ENCODE peak calls at places on chromosomes 5 and 9, in ten cellular contexts. X is spleen, R is HepG2, C is transverse colon, B is H54, A is upper lobe of left lung, F is HCT116, T is K562, M is endothelial cell of umbilical vein, I is uterus. J is an unnamed sample.

GRCh38 chr5:139710370-139711066 is 62.4 kb downstream of the CXXC5 start:
- DNase-seq in X (peak; percentile 87), R (peak; percentile 73), C (peak; percentile 61), B (peak; percentile 65), A (no peak), F (no peak), T (peak; percentile 78), M (no peak), I (peak; percentile 56), J (peak; percentile 59)

GRCh38 chr5:108143581-108143980 is 238.3 kb downstream of the FBXL17 start:
- DNase-seq in X (no peak), R (no peak), C (no peak), B (no peak), A (no peak), F (no peak), T (no peak), M (no peak), I (no peak), J (no peak)

GRCh38 chr9:133759146-133759900 is 21.2 kb upstream of the SARDH start:
- DNase-seq in X (peak; percentile 18), R (no peak), C (no peak), B (no peak), A (no peak), F (peak; percentile 10), T (peak; percentile 13), M (no peak), I (peak; percentile 69), J (no peak)

GRCh38 chr5:89847743-89848142 is 561.8 kb downstream of the CETN3 start:
- DNase-seq in X (no peak), R (no peak), C (no peak), B (no peak), A (no peak), F (no peak), T (no peak), M (no peak), I (no peak), J (no peak)

GRCh38 chr9:119839888-119840287 is 470.7 kb upstream of the BRINP1 start:
- DNase-seq in X (no peak), R (no peak), C (no peak), B (no peak), A (no peak), F (no peak), T (no peak), M (no peak), I (no peak), J (no peak)

GRCh38 chr9:96450613-96451544 is 910 bp downstream of the HABP4 start:
- DNase-seq in X (peak; percentile 84), R (peak; percentile 25), C (peak; percentile 53), B (peak; percentile 70), A (peak; percentile 37), F (no peak), T (no peak), M (peak; percentile 14), I (peak; percentile 19), J (peak; percentile 49)

GRCh38 chr5:109739741-109740140 is 50.0 kb downstream of the MAN2A1 start:
- DNase-seq in X (no peak), R (no peak), C (no peak), B (no peak), A (no peak), F (no peak), T (no peak), M (peak; percentile 56), I (no peak), J (no peak)

GRCh38 chr5:68161156-68161555 is 54.4 kb upstream of the PIK3R1 start:
- DNase-seq in X (no peak), R (no peak), C (no peak), B (no peak), A (no peak), F (no peak), T (no peak), M (no peak), I (no peak), J (no peak)

GRCh38 chr9:125429476-125430160 is 168.0 kb downstream of the GAPVD1 start:
- DNase-seq in X (peak; percentile 67), R (no peak), C (no peak), B (no peak), A (no peak), F (no peak), T (no peak), M (no peak), I (no peak), J (no peak)

GRCh38 chr5:84622485-84622884 is 237.8 kb upstream of the EDIL3 start:
- DNase-seq in X (no peak), R (no peak), C (no peak), B (no peak), A (no peak), F (no peak), T (no peak), M (no peak), I (no peak), J (no peak)
- TF ChIP-seq POLR2A in X (no peak), R (no peak), C (no peak), B (no peak), A (no peak), F (no peak), T (no peak), M (no peak), I (no peak), J (no peak)

DNA sequence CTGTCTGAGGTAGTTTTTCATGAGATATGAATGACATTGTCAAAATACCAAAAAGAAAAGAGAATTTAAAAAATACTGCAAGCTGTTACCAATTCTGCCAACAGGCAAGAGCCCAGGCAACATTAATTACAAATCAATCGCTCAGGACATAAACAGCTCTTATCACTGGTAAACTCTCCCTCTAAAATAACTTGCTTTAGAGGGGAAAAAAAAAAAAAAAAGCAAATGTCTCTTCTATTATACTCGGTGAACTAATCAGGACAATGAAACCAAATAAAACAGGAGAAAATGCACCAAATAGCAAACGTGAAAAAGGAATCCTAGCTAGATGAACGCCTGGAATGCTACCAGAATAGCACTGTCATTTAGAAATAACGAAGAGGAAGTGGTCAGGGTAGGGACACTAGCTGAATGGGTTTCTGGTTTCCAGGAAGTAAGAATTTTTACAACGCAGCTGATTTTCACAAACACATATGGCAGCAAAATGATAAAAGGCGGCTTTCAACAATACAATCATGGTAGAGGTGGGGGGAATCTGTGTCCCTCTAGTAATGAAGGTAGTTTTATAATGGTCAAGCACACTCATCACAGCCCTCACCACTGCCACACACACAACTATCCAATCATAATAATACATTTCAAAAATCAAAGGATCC is 94.9 kb downstream of the DENND1A start:
- DNase-seq in X (no peak), R (no peak), C (no peak), B (no peak), A (no peak), F (no peak), T (peak; percentile 75), M (peak; percentile 46), I (no peak), J (no peak)
- TF ChIP-seq POLR2A in X (no peak), R (no peak), C (no peak), B (no peak), A (no peak), F (no peak), T (peak; percentile 65), M (no peak), I (no peak), J (no peak)

DNA sequence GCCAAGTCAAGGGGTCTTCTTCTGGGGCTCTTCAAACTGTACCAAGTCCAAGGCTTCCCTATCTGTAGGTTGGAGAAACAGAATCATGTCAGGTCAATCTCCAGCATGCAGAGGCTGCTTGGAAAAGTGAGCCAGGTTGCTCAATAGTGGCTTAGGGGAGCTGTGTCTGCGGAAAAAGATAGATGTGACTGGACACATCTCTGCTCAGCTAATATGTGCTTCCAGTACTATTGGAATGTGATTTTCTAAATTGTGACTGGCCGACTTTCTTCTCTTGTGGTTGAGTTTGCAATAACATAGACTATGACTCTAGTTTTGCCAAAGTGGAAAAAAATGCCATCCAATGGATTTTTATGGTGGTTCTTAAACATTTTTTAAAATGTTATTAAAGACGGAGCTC is 136.7 kb downstream of the BOD1 start:
- DNase-seq in X (no peak), R (no peak), C (no peak), B (no peak), A (no peak), F (no peak), T (no peak), M (no peak), I (no peak), J (no peak)
- TF ChIP-seq POLR2A in X (no peak), R (no peak), C (no peak), B (no peak), A (no peak), F (no peak), T (no peak), M (no peak), I (no peak), J (no peak)

DNA sequence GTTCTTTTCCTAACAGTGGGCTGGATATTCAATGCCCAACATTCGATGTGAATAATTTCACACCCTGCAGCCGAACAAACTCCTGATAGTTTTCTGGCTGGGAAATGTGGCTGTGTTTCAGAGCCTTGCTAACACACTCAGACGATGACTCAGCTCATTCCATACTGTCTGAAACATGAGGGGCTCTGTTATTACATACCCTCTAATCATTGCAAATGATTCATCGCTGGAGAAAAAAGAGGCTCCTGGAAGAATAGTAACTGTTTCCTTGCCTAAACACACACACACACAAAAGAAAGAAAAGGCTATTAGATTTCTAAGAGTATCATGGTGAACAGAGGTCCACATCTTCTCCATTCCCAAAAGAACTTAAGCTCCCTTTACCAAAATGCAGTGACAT is 75.7 kb downstream of the OXCT1 start:
- DNase-seq in X (no peak), R (peak; percentile 3), C (no peak), B (peak; percentile 15), A (no peak), F (peak; percentile 19), T (peak; percentile 16), M (peak; percentile 95), I (no peak), J (no peak)
- TF ChIP-seq POLR2A in X (no peak), R (no peak), C (no peak), B (no peak), A (no peak), F (no peak), T (no peak), M (peak; percentile 43), I (no peak), J (no peak)

DNA sequence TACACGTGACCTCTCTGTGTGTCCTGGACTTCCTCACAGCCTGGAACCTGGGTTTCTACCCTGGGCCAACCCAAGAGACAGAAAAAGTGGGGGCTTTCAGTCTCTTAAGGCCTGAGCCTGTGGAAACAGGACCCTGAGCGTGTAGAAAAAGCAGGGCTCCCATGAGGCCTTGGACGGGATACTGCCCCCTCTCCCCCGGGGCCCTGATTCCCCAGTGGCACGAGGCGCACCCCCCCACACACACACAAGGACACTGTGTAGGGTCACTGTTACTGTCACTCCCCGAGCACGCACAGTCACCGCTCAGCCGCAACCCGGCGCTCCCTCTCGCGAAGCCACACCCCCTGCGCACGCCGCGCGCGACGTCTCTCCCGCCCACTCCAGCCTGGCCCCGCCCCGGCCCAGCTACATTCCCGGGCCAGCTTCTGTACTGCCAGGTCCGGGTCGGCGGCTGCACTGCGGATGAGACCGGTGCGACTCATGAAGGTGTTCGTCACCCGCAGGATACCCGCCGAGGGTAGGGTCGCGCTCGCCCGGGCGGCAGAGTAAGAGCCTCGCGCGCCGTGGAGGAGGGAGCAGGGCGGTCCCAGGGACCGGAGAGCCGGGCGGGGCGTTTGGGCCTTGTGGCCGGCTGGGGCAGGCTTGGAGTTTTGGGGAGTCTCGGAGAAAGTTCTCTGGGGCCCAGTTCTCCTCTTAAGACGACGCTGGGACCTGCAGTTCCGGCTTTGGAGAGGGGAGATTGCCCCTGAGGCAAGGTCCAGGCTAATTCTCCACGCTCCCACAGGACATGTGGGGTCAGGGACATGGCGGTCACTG is at the start of gene GRHPR:
- DNase-seq in X (peak; percentile 98), R (peak; percentile 78), C (peak; percentile 94), B (peak; percentile 69), A (peak; percentile 92), F (peak; percentile 52), T (peak; percentile 97), M (peak; percentile 84), I (peak; percentile 89), J (peak; percentile 91)
- TF ChIP-seq POLR2A in X (peak; percentile 60), R (peak; percentile 96), C (peak; percentile 82), B (peak; percentile 72), A (peak; percentile 33), F (peak; percentile 85), T (peak; percentile 94), M (peak; percentile 88), I (peak; percentile 44), J (peak; percentile 87)